ENCODE peak calls at places on chromosome 10, in five cellular contexts. One of them, this sample, is unnamed.

GRCh38 chr10:124681091-124681490 is 63.1 kb downstream of the FAM53B start:
- DNase-seq in K562: no peak
- DNase-seq in HepG2: no peak
- DNase-seq in SK-N-SH: no peak
- DNase-seq in GM12878: no peak
- DNase-seq in this sample: no peak

GRCh38 chr10:131677671-131678070 is 223.1 kb upstream of the PPP2R2D start:
- DNase-seq in K562: no peak
- DNase-seq in GM12878: no peak
- DNase-seq in SK-N-SH: no peak
- DNase-seq in HepG2: no peak
- DNase-seq in this sample: no peak

GRCh38 chr10:79321951-79322350 is 25.3 kb upstream of the PPIF start:
- DNase-seq in GM12878: no peak
- DNase-seq in K562: no peak
- DNase-seq in HepG2: no peak
- DNase-seq in SK-N-SH: no peak
- DNase-seq in this sample: no peak

GRCh38 chr10:30059209-30060107 is at the start of gene JCAD:
- DNase-seq in K562: peak; percentile 42
- DNase-seq in HepG2: no peak
- DNase-seq in SK-N-SH: peak; percentile 89
- DNase-seq in GM12878: no peak
- DNase-seq in this sample: no peak

GRCh38 chr10:74924251-74924954 is 98.0 kb downstream of the KAT6B start:
- DNase-seq in K562: no peak
- DNase-seq in GM12878: no peak
- DNase-seq in HepG2: no peak
- DNase-seq in SK-N-SH: no peak
- DNase-seq in this sample: peak; percentile 57

GRCh38 chr10:21516270-21517131 is 9.0 kb downstream of the SKIDA1 start:
- DNase-seq in SK-N-SH: peak; percentile 67
- DNase-seq in K562: peak; percentile 73
- DNase-seq in GM12878: no peak
- DNase-seq in HepG2: no peak
- DNase-seq in this sample: no peak

GRCh38 chr10:33524966-33525365 is 190.5 kb upstream of the NRP1 start:
- DNase-seq in HepG2: no peak
- DNase-seq in GM12878: no peak
- DNase-seq in SK-N-SH: no peak
- DNase-seq in K562: no peak
- DNase-seq in this sample: no peak

GRCh38 chr10:71838264-71839211 is 12.5 kb downstream of the PSAP start:
- DNase-seq in GM12878: no peak
- DNase-seq in SK-N-SH: no peak
- DNase-seq in HepG2: no peak
- DNase-seq in K562: peak; percentile 76
- DNase-seq in this sample: no peak

GRCh38 chr10:28331821-28332220 is 29.0 kb upstream of the MPP7 start:
- DNase-seq in HepG2: no peak
- DNase-seq in GM12878: no peak
- DNase-seq in K562: no peak
- DNase-seq in SK-N-SH: no peak
- DNase-seq in this sample: no peak

DNA sequence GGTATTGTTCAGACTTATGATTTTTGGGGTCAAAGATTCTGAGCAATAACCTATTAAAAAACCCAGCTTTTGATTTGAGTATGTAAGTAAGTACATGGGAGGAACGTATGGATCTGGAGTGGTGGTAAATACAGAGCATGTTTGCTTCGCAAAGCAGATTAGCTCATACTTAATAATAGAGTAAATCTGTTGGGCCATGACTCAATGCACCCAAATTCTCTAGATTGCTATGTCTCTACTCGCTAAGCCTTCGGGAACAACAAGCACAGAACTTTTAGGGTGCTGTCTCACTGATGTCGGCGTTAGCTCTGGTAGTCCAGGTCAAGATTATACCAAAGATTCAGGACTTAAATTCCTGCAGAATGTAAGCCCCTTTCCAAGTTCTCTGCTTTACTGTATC is 801 bp upstream of the MINPP1 start:
- DNase-seq in SK-N-SH: peak; percentile 14
- DNase-seq in GM12878: no peak
- DNase-seq in K562: peak; percentile 34
- DNase-seq in HepG2: peak; percentile 21
- DNase-seq in this sample: no peak
- H3K9ac ChIP-seq in SK-N-SH: peak overlapping the region; percentile 77
- H3K9ac ChIP-seq in GM12878: peak overlapping the region; percentile 70
- H3K9ac ChIP-seq in K562: peak overlapping the region; percentile 92
- H3K9ac ChIP-seq in HepG2: peak overlapping the region; percentile 78
- H3K9ac ChIP-seq in this sample: peak overlapping the region; percentile 71

GRCh38 chr10:114045071-114045737 is 1.5 kb downstream of the ADRB1 start:
- DNase-seq in K562: no peak
- DNase-seq in GM12878: no peak
- DNase-seq in SK-N-SH: peak; percentile 71
- DNase-seq in HepG2: no peak
- DNase-seq in this sample: no peak
- TF ChIP-seq ZBTB33 in K562: no peak
- TF ChIP-seq ZBTB33 in GM12878: no peak
- TF ChIP-seq ZBTB33 in SK-N-SH: no peak
- TF ChIP-seq ZBTB33 in HepG2: no peak
- TF ChIP-seq ZBTB33 in this sample: no peak

DNA sequence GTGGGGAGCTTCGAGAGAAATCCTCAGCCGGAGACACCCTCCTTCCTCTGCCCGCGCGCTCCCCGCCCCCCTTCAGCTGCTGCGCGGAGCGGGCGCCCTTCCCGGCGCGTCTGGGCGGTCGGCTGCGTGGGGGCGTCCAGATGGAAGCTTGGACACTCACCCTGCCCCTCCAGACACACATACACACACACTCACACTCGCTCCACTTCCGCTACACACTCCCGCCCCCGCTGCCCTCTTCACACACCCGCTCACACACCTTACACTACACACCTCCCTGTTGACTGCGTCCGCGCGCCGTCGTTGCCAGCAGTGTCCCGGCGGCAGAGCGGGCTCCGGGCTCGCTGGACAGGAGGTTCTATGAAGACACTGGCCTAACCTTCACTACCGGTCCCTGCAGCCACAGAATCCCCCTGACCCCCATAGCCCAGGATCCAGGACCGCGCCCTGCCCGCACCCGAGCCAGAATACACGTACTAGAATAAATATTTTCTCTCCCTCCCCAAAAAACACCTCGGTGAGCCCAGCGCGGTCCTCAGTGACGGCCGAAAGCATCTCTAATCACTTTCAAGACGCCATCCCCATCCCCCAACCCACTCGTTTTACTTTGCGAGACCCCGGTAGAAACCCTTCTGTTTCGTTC is 1.1 kb upstream of the EGR2 start:
- DNase-seq in HepG2: no peak
- DNase-seq in SK-N-SH: peak; percentile 69
- DNase-seq in GM12878: no peak
- DNase-seq in K562: peak; percentile 58
- DNase-seq in this sample: no peak
- H3K9ac ChIP-seq in HepG2: peak overlapping the region; percentile 62
- H3K9ac ChIP-seq in SK-N-SH: peak overlapping the region; percentile 54
- H3K9ac ChIP-seq in GM12878: peak overlapping the region; percentile 73
- H3K9ac ChIP-seq in K562: peak overlapping the region; percentile 94
- H3K9ac ChIP-seq in this sample: peak overlapping the region; percentile 56

GRCh38 chr10:92239185-92239599 is 51.7 kb downstream of the CPEB3 start:
- DNase-seq in HepG2: no peak
- DNase-seq in SK-N-SH: no peak
- DNase-seq in K562: no peak
- DNase-seq in GM12878: no peak
- DNase-seq in this sample: no peak

GRCh38 chr10:92239600-92240288 is 51.1 kb downstream of the CPEB3 start:
- DNase-seq in K562: no peak
- DNase-seq in SK-N-SH: peak; percentile 86
- DNase-seq in GM12878: no peak
- DNase-seq in HepG2: no peak
- DNase-seq in this sample: no peak

GRCh38 chr10:92241501-92241900 is 49.4 kb downstream of the CPEB3 start:
- DNase-seq in GM12878: no peak
- DNase-seq in SK-N-SH: no peak
- DNase-seq in K562: no peak
- DNase-seq in HepG2: no peak
- DNase-seq in this sample: no peak

GRCh38 chr10:92241158-92241500 is 49.7 kb downstream of the CPEB3 start:
- DNase-seq in K562: peak; percentile 45
- DNase-seq in HepG2: peak; percentile 24
- DNase-seq in GM12878: no peak
- DNase-seq in SK-N-SH: peak; percentile 34
- DNase-seq in this sample: no peak

DNA sequence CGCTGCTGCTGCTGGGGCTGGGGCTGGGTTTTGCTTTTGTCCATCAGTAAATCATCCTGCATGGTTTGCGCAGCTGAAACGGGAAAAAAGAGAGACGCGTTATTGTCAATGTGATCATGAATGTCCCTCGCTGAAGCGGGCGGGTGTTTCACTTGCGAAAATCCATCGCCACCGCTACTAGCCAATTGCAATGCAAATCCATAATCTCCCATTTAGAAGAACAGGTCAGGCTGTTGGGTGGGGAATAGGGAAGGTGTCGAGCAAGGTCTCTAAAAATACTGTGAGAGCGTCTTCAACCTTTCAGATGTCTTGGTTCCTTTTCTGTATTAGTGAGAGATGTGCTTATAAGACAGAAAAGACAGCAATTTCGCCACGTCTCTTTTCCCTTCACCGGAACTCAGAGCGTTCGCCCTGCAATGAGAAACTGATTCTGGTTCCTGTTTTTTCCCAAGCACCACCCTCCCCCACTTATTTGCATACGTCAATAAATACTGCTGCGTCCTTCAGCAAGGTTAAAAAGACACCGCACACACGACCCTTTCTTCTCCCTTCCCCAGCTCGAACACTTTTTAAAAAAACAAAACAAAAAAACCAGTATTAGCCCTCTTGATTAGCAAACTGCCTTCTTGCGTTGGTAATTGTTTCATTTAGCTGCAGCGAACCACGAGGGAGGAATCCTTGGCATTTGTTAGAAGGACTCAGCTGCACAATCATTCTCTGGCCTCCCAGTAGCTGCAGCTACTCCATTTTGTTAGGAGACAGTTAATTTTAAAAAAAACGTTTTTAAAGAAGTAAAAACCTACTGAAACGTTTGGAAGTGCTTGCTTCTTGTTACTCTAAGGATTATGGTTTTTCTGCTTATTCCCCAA is 50.4 kb downstream of the CPEB3 start:
- DNase-seq in SK-N-SH: peak; percentile 76
- DNase-seq in GM12878: peak; percentile 53
- DNase-seq in HepG2: peak; percentile 75
- DNase-seq in K562: peak; percentile 57
- DNase-seq in this sample: no peak
- TF ChIP-seq ZBTB33 in SK-N-SH: no peak
- TF ChIP-seq ZBTB33 in GM12878: no peak
- TF ChIP-seq ZBTB33 in HepG2: no peak
- TF ChIP-seq ZBTB33 in K562: no peak
- TF ChIP-seq ZBTB33 in this sample: no peak

DNA sequence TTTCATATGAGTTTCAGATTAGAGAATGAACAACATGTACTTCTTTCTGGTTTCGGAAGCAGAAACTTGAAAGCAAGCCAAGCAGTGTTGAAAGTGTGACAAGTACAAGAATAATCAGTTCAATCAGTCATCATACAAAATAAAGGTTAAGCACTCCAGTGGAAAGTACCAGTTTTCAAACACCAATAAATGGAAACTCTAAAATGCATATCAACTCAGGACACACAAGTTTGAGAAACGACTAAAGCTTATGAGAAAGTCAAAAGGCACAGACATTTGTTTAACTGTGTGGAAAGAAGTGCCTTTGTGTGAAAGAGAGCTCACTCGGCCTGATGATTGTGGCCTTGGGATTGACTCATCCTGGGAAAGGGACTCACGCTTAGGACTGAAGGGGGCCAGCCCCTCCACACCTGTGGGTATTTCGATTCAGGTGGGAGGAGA is 60.6 kb upstream of the AKR1C1 start:
- DNase-seq in SK-N-SH: no peak
- DNase-seq in K562: peak; percentile 32
- DNase-seq in HepG2: peak; percentile 23
- DNase-seq in GM12878: no peak
- DNase-seq in this sample: no peak
- H3K9ac ChIP-seq in SK-N-SH: no peak overlapping the region
- H3K9ac ChIP-seq in K562: no peak overlapping the region
- H3K9ac ChIP-seq in HepG2: no peak overlapping the region
- H3K9ac ChIP-seq in GM12878: no peak overlapping the region
- H3K9ac ChIP-seq in this sample: no peak overlapping the region